ENCODE peak calls at places on chromosomes 12 and 14, in four cellular contexts. G is H1, T is HepG2, Q is K562. L is an unnamed sample.

GRCh38 chr12:69901141-69901900 is 76.3 kb downstream of the MYRFL start:
- DNase-seq in G (no peak), T (no peak), Q (no peak), L (no peak)

GRCh38 chr14:73269729-73270651 is 32.7 kb downstream of the PAPLN start:
- DNase-seq in G (no peak), T (no peak), Q (no peak), L (no peak)

GRCh38 chr12:71548906-71549305 is 109.3 kb downstream of the LGR5 start:
- DNase-seq in G (no peak), T (no peak), Q (no peak), L (no peak)

GRCh38 chr12:53533476-53533875 is 26.2 kb upstream of the NPFF start:
- DNase-seq in G (no peak), T (no peak), Q (no peak), L (no peak)

GRCh38 chr14:73008501-73008900 is 18.4 kb downstream of the ZFYVE1 start:
- DNase-seq in G (no peak), T (no peak), Q (no peak), L (no peak)

GRCh38 chr14:32028599-32028998 is 48.5 kb upstream of the ARHGAP5 start:
- DNase-seq in G (no peak), T (no peak), Q (no peak), L (no peak)

GRCh38 chr14:105499256-105500035 is 8.4 kb downstream of the TEDC1 start:
- DNase-seq in G (no peak), T (peak; percentile 91), Q (no peak), L (no peak)

GRCh38 chr12:2902287-2902880 is 11.7 kb downstream of the TULP3 start:
- DNase-seq in G (no peak), T (no peak), Q (no peak), L (no peak)

GRCh38 chr14:89000007-89000942 is 175.8 kb downstream of the TTC8 start:
- DNase-seq in G (no peak), T (peak; percentile 29), Q (peak; percentile 53), L (peak; percentile 96)

GRCh38 chr14:60757617-60758016 is 23.1 kb downstream of the MNAT1 start:
- DNase-seq in G (no peak), T (no peak), Q (no peak), L (no peak)

GRCh38 chr12:7959278-7960063 is 23.5 kb upstream of the SLC2A3 start:
- DNase-seq in G (peak; percentile 74), T (peak; percentile 44), Q (peak; percentile 20), L (no peak)

GRCh38 chr14:52327374-52328226 is 13.5 kb downstream of the PTGER2 start:
- DNase-seq in G (no peak), T (no peak), Q (no peak), L (no peak)

GRCh38 chr12:50507474-50507838 is 2.7 kb downstream of the DIP2B start:
- DNase-seq in G (no peak), T (no peak), Q (no peak), L (no peak)

GRCh38 chr12:72602616-72603015 is 330.4 kb downstream of the TRHDE start:
- DNase-seq in G (no peak), T (no peak), Q (no peak), L (no peak)

GRCh38 chr14:87013583-87013982 is 979.4 kb downstream of the GALC start:
- DNase-seq in G (no peak), T (no peak), Q (no peak), L (no peak)

GRCh38 chr14:49972840-49973239 is 80.0 kb downstream of the ARF6 start:
- DNase-seq in G (no peak), T (peak; percentile 82), Q (no peak), L (peak; percentile 88)

GRCh38 chr14:71320734-71321555 is 413.7 kb downstream of the PCNX1 start:
- DNase-seq in G (no peak), T (no peak), Q (peak; percentile 56), L (peak; percentile 46)

GRCh38 chr12:124544311-124544970 is 23.0 kb downstream of the NCOR2 start:
- DNase-seq in G (no peak), T (no peak), Q (no peak), L (no peak)

GRCh38 chr12:29164477-29165163 is 15.5 kb downstream of the FAR2 start:
- DNase-seq in G (no peak), T (no peak), Q (no peak), L (no peak)

GRCh38 chr12:38930994-38931393 is 25.6 kb upstream of the CPNE8 start:
- DNase-seq in G (no peak), T (peak; percentile 4), Q (no peak), L (no peak)

GRCh38 chr12:10368206-10369171 is 21.4 kb downstream of the KLRK1 start:
- DNase-seq in G (no peak), T (no peak), Q (no peak), L (no peak)

GRCh38 chr12:62873826-62874448 is 61.0 kb downstream of the PPM1H start:
- DNase-seq in G (no peak), T (no peak), Q (no peak), L (no peak)

GRCh38 chr12:3726455-3726854 is 26.5 kb downstream of the CRACR2A start:
- DNase-seq in G (no peak), T (no peak), Q (no peak), L (no peak)

GRCh38 chr14:63174760-63175191 is 29.5 kb upstream of the RHOJ start:
- DNase-seq in G (peak; percentile 21), T (peak; percentile 45), Q (no peak), L (peak; percentile 34)

GRCh38 chr12:116303929-116304328 is 26.4 kb upstream of the MED13L start:
- DNase-seq in G (no peak), T (no peak), Q (no peak), L (no peak)

GRCh38 chr12:106084048-106084671 is 54.6 kb downstream of the NUAK1 start:
- DNase-seq in G (peak; percentile 57), T (peak; percentile 29), Q (no peak), L (peak; percentile 71)

DNA sequence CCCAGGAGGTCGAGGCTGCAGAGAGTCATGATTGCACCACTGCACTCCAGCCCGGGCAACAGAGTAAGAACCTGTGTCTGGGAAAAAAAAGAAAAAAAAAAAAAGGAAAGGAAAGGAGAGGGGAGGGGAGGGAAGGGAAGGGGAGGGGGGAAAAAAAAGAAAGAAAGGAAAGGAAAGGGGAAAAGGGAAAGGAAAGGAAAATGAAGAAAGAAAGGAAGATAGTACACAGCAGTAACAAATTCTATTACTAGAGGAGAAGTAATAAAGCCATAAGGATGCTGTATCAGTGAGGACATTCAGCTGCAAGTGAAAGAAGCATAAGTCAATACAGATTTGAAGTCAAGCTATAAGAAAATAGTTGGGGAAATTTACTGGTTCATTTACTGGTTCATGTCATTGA is 37.5 kb downstream of the NDUFA12 start:
- DNase-seq in G (no peak), T (no peak), Q (no peak), L (no peak)
- TF ChIP-seq RNF2 in G (no peak), T (no peak), Q (no peak), L (no peak)

DNA sequence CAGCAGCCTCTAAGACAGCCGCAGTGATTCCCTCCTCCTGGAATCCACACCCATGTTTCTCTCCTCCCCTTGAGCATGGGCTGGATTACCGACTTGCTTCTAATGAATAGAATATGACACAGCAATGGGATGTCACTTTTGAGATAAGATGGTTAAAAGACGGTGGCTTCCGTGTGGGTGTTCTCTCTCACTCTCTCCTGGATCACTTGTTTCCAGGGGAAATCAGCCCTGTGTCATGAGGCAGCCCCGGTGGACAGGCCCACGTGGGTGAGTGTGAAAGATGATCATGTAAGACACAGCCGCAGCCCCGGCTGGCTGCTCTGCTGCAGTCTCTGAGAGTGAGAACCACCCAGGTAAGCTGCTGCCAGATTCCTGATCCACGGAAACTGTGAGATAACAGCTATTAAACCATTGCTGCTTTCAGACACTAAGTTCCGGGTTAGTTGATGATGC is 10.7 kb downstream of the MOAP1 start:
- DNase-seq in G (no peak), T (no peak), Q (peak; percentile 16), L (no peak)
- TF ChIP-seq RNF2 in G (no peak), T (no peak), Q (no peak), L (no peak)

DNA sequence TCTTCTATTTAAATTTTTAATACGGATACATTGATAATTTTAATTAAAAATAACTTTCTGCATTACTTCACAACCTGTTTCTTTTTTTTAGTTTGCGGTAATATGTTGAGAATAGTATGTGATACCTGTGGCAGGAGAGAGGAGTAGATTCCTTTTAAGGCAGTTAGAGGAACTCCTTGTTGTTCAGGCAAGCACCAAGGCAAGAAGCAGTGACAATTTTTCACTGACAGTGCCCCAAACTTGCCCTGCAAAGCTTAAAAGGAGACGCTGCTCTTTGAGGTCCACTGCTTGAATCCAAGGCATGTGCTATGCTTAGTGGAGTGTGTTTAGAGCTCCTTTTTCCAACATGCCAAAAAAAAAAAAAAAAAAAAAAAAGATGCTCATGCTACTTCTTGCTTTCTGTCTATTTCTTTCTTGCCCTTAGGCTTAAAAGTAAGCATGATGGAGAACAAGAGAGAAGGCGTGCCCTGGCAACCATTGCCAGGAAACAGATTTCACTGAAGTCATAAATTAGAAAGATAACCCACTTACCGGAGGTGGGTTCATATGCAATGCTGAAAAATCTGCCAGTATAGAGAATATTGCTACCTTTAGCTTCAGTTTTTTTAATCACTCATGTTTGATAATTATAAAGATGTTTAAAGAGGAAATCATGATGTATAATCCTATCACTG is 58.3 kb upstream of the DYRK2 start:
- DNase-seq in G (no peak), T (no peak), Q (no peak), L (no peak)
- TF ChIP-seq RNF2 in G (no peak), T (no peak), Q (no peak), L (no peak)

DNA sequence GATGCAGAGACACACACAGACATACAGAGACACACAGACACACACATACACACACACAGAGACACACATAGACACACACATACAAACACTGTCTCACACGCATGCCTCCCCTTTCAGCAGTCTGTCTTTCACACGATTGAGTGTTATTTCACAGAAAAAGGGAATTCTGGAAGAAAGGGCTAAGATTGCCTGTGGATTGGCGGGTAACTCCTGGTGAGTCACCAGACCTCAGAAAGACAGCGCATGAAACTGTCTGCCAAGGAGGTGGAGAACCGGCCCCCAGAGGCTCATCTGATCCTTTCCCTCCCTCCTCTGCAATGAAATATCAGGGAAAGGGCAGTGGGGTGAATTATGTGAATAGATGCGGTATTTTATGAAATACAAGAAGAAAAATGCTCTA is 127.2 kb upstream of the GSC start:
- DNase-seq in G (no peak), T (no peak), Q (no peak), L (no peak)
- TF ChIP-seq RNF2 in G (no peak), T (no peak), Q (no peak), L (no peak)